ENCODE peak calls at places on chromosomes 16 and 17, in ten cellular contexts. A, Q, B, S, P, W, O, C, F and J are unnamed samples. For H3K4me1 and H4K20me1, the result is how much of the 10 kb centered on the place peaks cover.

GRCh38 chr16:7116734-7117133 is 215.9 kb upstream of the RBFOX1 start:
- DNase-seq in C (no peak), Q (no peak), O (no peak), F (no peak), P (no peak), B (no peak), S (no peak), W (no peak), A (no peak), J (no peak)

GRCh38 chr16:47713225-47713595 is 252.1 kb downstream of the PHKB start:
- DNase-seq in A (peak), S (peak), O (no peak), C (no peak), B (no peak), W (no peak), Q (peak), P (peak), F (no peak), J (no peak)

GRCh38 chr16:89344314-89344828 is 126.9 kb downstream of the ZNF778 start:
- DNase-seq in W (no peak), Q (no peak), O (no peak), C (no peak), F (no peak), A (peak), B (no peak), S (no peak), P (no peak), J (no peak)

GRCh38 chr16:85851034-85851780 is 47.8 kb upstream of the IRF8 start:
- DNase-seq in W (no peak), S (no peak), Q (no peak), B (no peak), F (no peak), A (no peak), C (no peak), O (no peak), P (no peak), J (no peak)

GRCh38 chr16:65176603-65177002 is 54.7 kb upstream of the CDH11 start:
- DNase-seq in B (no peak), P (peak), S (no peak), Q (no peak), F (no peak), O (no peak), A (peak), C (no peak), W (no peak), J (no peak)

GRCh38 chr17:49928826-49929475 is 40.0 kb upstream of the DLX4 start:
- DNase-seq in C (no peak), B (no peak), A (peak), O (no peak), Q (no peak), F (no peak), S (no peak), P (peak), W (no peak), J (no peak)

GRCh38 chr16:81097230-81097629 is 1.0 kb upstream of the GCSH start:
- DNase-seq in F (no peak), B (no peak), O (no peak), A (no peak), C (no peak), W (no peak), Q (no peak), P (no peak), S (no peak), J (no peak)

GRCh38 chr17:51819341-51819740 is 339.2 kb downstream of the CA10 start:
- DNase-seq in P (no peak), W (no peak), S (no peak), F (no peak), O (no peak), Q (no peak), A (no peak), B (no peak), C (peak), J (no peak)

GRCh38 chr16:3569851-3570250 is 7.4 kb downstream of the NLRC3 start:
- DNase-seq in P (no peak), S (no peak), B (no peak), A (no peak), W (no peak), O (no peak), C (no peak), F (no peak), Q (no peak), J (no peak)

GRCh38 chr17:31511176-31511540 is 119.7 kb downstream of the RAB11FIP4 start:
- DNase-seq in A (no peak), Q (no peak), F (no peak), W (no peak), P (no peak), C (no peak), S (peak), B (no peak), O (no peak), J (no peak)

DNA sequence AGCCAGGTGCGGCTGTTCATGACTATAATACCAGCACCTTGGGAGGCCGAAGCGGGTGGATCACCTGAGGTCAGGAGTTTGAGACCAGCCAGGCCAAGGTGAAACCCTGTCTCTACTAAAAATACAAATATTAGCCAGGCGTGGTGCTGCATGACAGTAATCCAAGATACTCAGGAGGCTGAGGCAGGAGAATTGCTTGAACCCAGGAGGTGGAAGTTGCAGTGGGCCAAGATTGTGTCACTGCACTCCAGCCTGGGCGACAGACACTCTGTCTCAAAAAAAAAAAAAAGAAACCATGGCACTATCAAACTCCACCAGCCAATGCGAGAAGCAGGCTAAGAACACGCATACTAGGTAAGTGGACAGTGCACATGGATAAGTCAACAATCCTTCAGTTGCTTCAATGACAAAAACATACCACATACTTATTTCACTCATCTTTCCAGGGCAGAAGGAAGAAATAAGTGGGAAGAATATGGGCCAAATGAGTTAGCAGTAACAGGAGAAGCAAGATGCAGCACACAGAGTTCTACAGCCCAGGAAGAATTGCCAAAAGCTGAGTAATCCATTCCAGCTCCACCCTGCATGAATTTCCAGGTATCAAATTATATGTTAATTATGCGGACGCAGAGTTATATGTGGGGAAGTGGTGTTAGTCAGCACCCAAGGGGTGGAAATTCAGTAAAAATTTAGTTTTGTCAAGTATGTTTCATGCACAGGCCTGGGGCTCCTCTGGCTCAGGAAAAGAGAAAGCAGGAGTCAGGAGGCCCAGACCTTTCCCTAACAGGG is 58.5 kb downstream of the ZFHX3 start:
- DNase-seq in S (peak), Q (no peak), O (no peak), F (no peak), P (peak), W (no peak), B (no peak), C (no peak), A (peak), J (no peak)
- H3K4me1 ChIP-seq in S (under half), Q (under half), O (under half), F (under half), P (under half), W (under half), B (half or more), C (under half), A (half or more), J (under half)

DNA sequence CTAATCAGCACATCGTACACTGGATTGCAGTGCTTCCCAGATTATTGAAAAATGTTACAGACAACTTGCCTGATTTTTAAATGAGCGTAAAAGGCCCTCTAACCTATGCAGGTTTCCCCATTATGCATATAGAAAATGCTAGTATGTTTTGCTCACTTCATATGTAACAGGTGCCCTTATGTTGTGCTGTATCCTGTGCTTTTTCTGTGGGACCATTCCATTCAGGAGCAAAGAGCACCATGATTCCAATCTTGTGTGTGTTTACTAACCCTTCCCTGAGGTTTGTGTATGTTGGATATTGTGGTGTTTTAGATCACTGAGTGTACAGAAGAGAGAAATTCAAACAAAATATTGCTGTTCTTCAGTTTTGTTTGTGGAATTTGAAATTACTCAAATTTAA is 12.9 kb downstream of the PTRH2 start:
- DNase-seq in P (no peak), C (no peak), F (no peak), Q (no peak), W (no peak), S (no peak), O (no peak), A (no peak), B (no peak), J (no peak)
- H4K20me1 ChIP-seq in P (under half), C (under half), F (half or more), Q (under half), W (under half), S (under half), O (half or more), A (under half), B (under half), J (under half)

GRCh38 chr17:66270106-66270505 is 32.3 kb upstream of the PRKCA start:
- DNase-seq in F (no peak), S (no peak), Q (no peak), W (no peak), B (no peak), C (no peak), O (no peak), P (no peak), A (no peak), J (no peak)

GRCh38 chr17:66275651-66276050 is 26.8 kb upstream of the PRKCA start:
- DNase-seq in S (peak), B (peak), A (peak), C (no peak), W (no peak), F (no peak), O (no peak), P (peak), Q (no peak), J (no peak)

GRCh38 chr17:66271512-66271911 is 30.9 kb upstream of the PRKCA start:
- DNase-seq in F (no peak), B (no peak), S (no peak), O (no peak), P (no peak), Q (no peak), W (no peak), A (no peak), C (no peak), J (no peak)

GRCh38 chr17:66273391-66273722 is 29.1 kb upstream of the PRKCA start:
- DNase-seq in A (no peak), C (no peak), B (no peak), Q (no peak), P (no peak), W (no peak), F (no peak), S (no peak), O (no peak), J (no peak)

DNA sequence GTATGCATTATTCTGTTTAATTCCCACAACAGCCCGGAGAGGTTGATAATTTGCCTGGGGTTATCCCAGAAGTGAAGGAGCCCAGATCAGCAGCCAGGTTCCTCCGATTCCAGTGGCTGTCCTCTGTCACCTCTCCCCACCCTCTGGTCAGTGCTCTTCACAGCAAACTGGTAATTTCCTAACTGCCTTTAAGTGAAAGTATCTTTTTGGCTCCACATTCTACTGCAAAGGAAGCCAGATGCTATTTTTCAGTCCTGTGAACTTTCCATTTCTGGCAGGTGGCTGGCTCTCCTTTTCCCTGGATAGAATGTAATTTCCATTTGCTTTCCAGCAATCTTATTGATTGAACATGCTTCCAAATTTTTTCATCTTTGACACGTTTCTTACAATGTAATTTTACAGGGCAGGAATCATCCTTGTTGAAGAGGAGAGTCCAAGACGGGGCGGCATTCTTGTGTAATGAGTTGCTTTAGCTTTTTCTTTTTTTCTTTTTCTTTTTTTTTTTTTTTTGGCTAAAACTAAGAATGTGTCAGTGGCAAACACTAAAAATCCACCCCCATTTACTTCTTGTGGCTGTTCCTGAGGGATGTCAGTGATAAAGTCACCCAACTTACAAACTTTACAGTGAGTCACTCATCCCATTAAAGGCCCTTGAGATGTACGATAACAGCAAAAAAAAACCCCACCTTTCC is 29.6 kb upstream of the PRKCA start:
- DNase-seq in S (peak), C (no peak), F (no peak), A (peak), O (no peak), P (peak), B (no peak), Q (no peak), W (no peak), J (no peak)
- H3K27ac ChIP-seq in S (peak), C (no peak), F (no peak), A (peak), O (no peak), P (peak), B (no peak), Q (peak), W (no peak), J (no peak)

GRCh38 chr17:44147812-44148211 is 6.1 kb downstream of the HROB start:
- DNase-seq in W (no peak), S (no peak), O (no peak), C (no peak), P (no peak), A (no peak), B (no peak), Q (no peak), F (no peak), J (no peak)
- H3K4me1 ChIP-seq in W (under half), S (under half), O (under half), C (under half), P (under half), A (under half), B (under half), Q (under half), F (under half), J (under half)